ENCODE peak calls at places on chromosomes 16 and 17, in seven cellular contexts. M, D, A, H, S, L and C are unnamed samples.

GRCh38 chr17:77824780-77825280 is 133.7 kb upstream of the TNRC6C start:
- DNase-seq in M (peak; percentile 34), D (no peak), A (no peak), H (no peak), S (no peak), L (no peak), C (no peak)

GRCh38 chr16:54164789-54165173 is 121.8 kb downstream of the IRX3 start:
- DNase-seq in M (no peak), D (no peak), A (no peak), H (no peak), S (no peak), L (no peak), C (no peak)

GRCh38 chr17:80795737-80796136 is 195.9 kb upstream of the CHMP6 start:
- DNase-seq in M (peak; percentile 90), D (no peak), A (no peak), H (no peak), S (no peak), L (no peak), C (no peak)

GRCh38 chr17:9912146-9913099 is 7.4 kb upstream of the RCVRN start:
- DNase-seq in M (no peak), D (peak; percentile 8), A (no peak), H (no peak), S (no peak), L (no peak), C (no peak)

GRCh38 chr17:82023447-82024241 is 539 bp downstream of the LRRC45 start:
- DNase-seq in M (no peak), D (peak; percentile 8), A (no peak), H (peak; percentile 55), S (no peak), L (peak; percentile 34), C (no peak)

GRCh38 chr17:32863559-32863958 is 13.4 kb downstream of the MYO1D start:
- DNase-seq in M (no peak), D (no peak), A (no peak), H (no peak), S (no peak), L (no peak), C (no peak)

GRCh38 chr16:29804455-29805231 is 1.7 kb upstream of the MAZ start:
- DNase-seq in M (peak; percentile 82), D (no peak), A (peak; percentile 30), H (no peak), S (peak; percentile 43), L (peak; percentile 37), C (no peak)

GRCh38 chr17:37081287-37081686 is 132.5 kb downstream of the AATF start:
- DNase-seq in M (no peak), D (no peak), A (no peak), H (no peak), S (no peak), L (no peak), C (no peak)

GRCh38 chr16:66220766-66221165 is 145.7 kb upstream of the CDH5 start:
- DNase-seq in M (no peak), D (no peak), A (no peak), H (no peak), S (no peak), L (no peak), C (peak; percentile 4)

GRCh38 chr17:40354191-40355122 is 10.1 kb downstream of the GJD3 start:
- DNase-seq in M (peak; percentile 60), D (no peak), A (no peak), H (no peak), S (no peak), L (no peak), C (no peak)

GRCh38 chr17:27457731-27458523 is 1.7 kb downstream of the KSR1 start:
- DNase-seq in M (no peak), D (peak; percentile 53), A (no peak), H (peak; percentile 37), S (peak; percentile 70), L (no peak), C (no peak)

GRCh38 chr16:9049241-9049640 is 42.2 kb upstream of the HAPSTR1 start:
- DNase-seq in M (no peak), D (peak; percentile 97), A (no peak), H (no peak), S (no peak), L (no peak), C (no peak)

GRCh38 chr16:10751291-10751697 is 7.7 kb downstream of the NUBP1 start:
- DNase-seq in M (no peak), D (no peak), A (no peak), H (no peak), S (peak; percentile 14), L (no peak), C (no peak)

GRCh38 chr17:44916059-44916780 is 920 bp upstream of the GFAP start:
- DNase-seq in M (no peak), D (no peak), A (no peak), H (peak; percentile 6), S (peak; percentile 41), L (no peak), C (no peak)

GRCh38 chr17:3639981-3640596 is 3.5 kb downstream of the CTNS start:
- DNase-seq in M (no peak), D (peak; percentile 74), A (no peak), H (no peak), S (peak; percentile 22), L (no peak), C (no peak)

GRCh38 chr17:50514388-50514787 is 6.1 kb downstream of the MYCBPAP start:
- DNase-seq in M (no peak), D (no peak), A (no peak), H (no peak), S (no peak), L (no peak), C (no peak)

GRCh38 chr17:11598274-11599221 is at the start of gene DNAH9:
- DNase-seq in M (peak; percentile 99), D (no peak), A (peak; percentile 95), H (peak; percentile 98), S (peak; percentile 99), L (peak; percentile 96), C (no peak)

GRCh38 chr17:64739316-64740058 is 77.4 kb upstream of the SMURF2 start:
- DNase-seq in M (no peak), D (peak; percentile 84), A (no peak), H (no peak), S (peak; percentile 20), L (no peak), C (no peak)

GRCh38 chr16:68506331-68507053 is 32.6 kb upstream of the ZFP90 start:
- DNase-seq in M (no peak), D (peak; percentile 8), A (no peak), H (no peak), S (no peak), L (no peak), C (no peak)

GRCh38 chr16:49488740-49489525 is 115.3 kb downstream of the C16orf78 start:
- DNase-seq in M (no peak), D (no peak), A (no peak), H (no peak), S (no peak), L (peak; percentile 3), C (no peak)

GRCh38 chr16:1420111-1420539 is 422 bp downstream of the UQCC4 start:
- DNase-seq in M (no peak), D (no peak), A (no peak), H (peak; percentile 19), S (no peak), L (no peak), C (no peak)

GRCh38 chr17:48636177-48637018 is 10.2 kb upstream of the HOXB9 start:
- DNase-seq in M (peak; percentile 81), D (peak; percentile 48), A (peak; percentile 26), H (peak; percentile 90), S (peak; percentile 97), L (peak; percentile 89), C (peak; percentile 65)

GRCh38 chr16:54069601-54070239 is 216.9 kb downstream of the IRX3 start:
- DNase-seq in M (no peak), D (no peak), A (no peak), H (no peak), S (no peak), L (no peak), C (no peak)

GRCh38 chr16:6081320-6081976 is 983.9 kb upstream of the EEF2KMT start:
- DNase-seq in M (no peak), D (no peak), A (no peak), H (peak; percentile 46), S (peak; percentile 59), L (peak; percentile 37), C (no peak)

GRCh38 chr16:70457446-70457845 is 3.1 kb downstream of the FCSK start:
- DNase-seq in M (no peak), D (no peak), A (no peak), H (no peak), S (no peak), L (no peak), C (no peak)

GRCh38 chr16:66143422-66143821 is 223.1 kb upstream of the CDH5 start:
- DNase-seq in M (no peak), D (no peak), A (no peak), H (no peak), S (no peak), L (no peak), C (no peak)

GRCh38 chr17:4417129-4417667 is 16.5 kb upstream of the SPNS3 start:
- DNase-seq in M (no peak), D (no peak), A (no peak), H (no peak), S (no peak), L (no peak), C (no peak)

GRCh38 chr17:7873051-7873450 is 15.2 kb downstream of the CYB5D1 start:
- DNase-seq in M (no peak), D (peak; percentile 30), A (no peak), H (no peak), S (peak; percentile 33), L (no peak), C (no peak)

GRCh38 chr17:48612456-48612853 is 1.6 kb upstream of the HOXB7 start:
- DNase-seq in M (no peak), D (peak; percentile 54), A (no peak), H (no peak), S (no peak), L (no peak), C (no peak)

GRCh38 chr17:18964550-18964949 is 12.6 kb downstream of the SLC5A10 start:
- DNase-seq in M (peak; percentile 46), D (no peak), A (no peak), H (no peak), S (no peak), L (no peak), C (no peak)
- H3K4me1 ChIP-seq in M (no peaks in the 10 kb centered on the region), D (peaks cover 23% of the 10 kb centered on the region), A (peaks cover 22% of the 10 kb centered on the region), H (peaks cover 25% of the 10 kb centered on the region), S (peaks cover 27% of the 10 kb centered on the region), L (peaks cover 27% of the 10 kb centered on the region), C (peaks cover 12% of the 10 kb centered on the region)

GRCh38 chr17:28598799-28599310 is at the start of gene SPAG5:
- DNase-seq in M (peak; percentile 97), D (peak; percentile 88), A (peak; percentile 90), H (peak; percentile 97), S (peak; percentile 97), L (peak; percentile 96), C (peak; percentile 96)
- H3K27ac ChIP-seq in M (peak within 1 kb of the TSS; percentile 95), D (peak within 1 kb of the TSS; percentile 71), A (peak within 1 kb of the TSS; percentile 96), H (peak within 1 kb of the TSS; percentile 90), S (no peak within 1 kb of the TSS), L (peak within 1 kb of the TSS; percentile 95), C (peak within 1 kb of the TSS; percentile 100)

GRCh38 chr16:75092777-75093176 is 23.8 kb downstream of the LDHD start:
- DNase-seq in M (no peak), D (no peak), A (no peak), H (no peak), S (no peak), L (peak; percentile 75), C (no peak)
- H3K4me1 ChIP-seq in M (peaks cover 3% of the 10 kb centered on the region), D (peaks cover 3% of the 10 kb centered on the region), A (peaks cover 28% of the 10 kb centered on the region), H (peaks cover 12% of the 10 kb centered on the region), S (peaks cover under 1% of the 10 kb centered on the region), L (peaks cover 59% of the 10 kb centered on the region), C (peaks cover 13% of the 10 kb centered on the region)

DNA sequence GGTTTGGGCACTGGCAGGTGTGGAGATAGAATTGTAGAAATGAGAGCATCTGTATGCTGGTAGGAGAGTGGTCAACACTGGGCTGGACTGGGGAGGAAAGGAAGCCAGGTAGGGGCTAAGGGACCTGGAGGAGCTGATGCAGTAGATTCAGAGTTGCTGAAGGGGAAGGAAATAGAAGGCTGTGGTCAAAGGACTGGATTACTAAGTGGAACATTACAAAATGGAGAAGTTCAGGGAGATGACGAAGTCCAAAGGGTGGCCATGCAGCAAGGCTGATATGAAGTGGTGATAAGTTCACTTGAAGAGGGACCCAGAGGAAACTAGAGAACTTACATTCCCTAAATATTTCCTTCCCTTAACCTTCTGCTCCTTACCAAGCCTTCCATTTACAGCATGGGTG is 8.6 kb upstream of the CCL2 start:
- DNase-seq in M (no peak), D (no peak), A (no peak), H (no peak), S (no peak), L (no peak), C (no peak)
- H3K27ac ChIP-seq in M (no peak overlapping the region), D (no peak overlapping the region), A (no peak overlapping the region), H (no peak overlapping the region), S (no peak overlapping the region), L (peak overlapping the region; percentile 31), C (no peak overlapping the region)